ENCODE peak calls at places on chromosomes 16 and 17, in seven cellular contexts. L, X, B, J, C, S and D are unnamed samples.

GRCh38 chr17:5832886-5833285 is 237.3 kb upstream of the WSCD1 start:
- DNase-seq in B (no peak), C (no peak), L (peak), S (no peak), J (no peak), X (peak), D (no peak)

GRCh38 chr17:66431910-66432309 is 129.5 kb downstream of the PRKCA start:
- DNase-seq in X (no peak), S (no peak), C (no peak), B (no peak), J (no peak), L (peak), D (no peak)

GRCh38 chr17:2423271-2423670 is 22.4 kb upstream of the MNT start:
- DNase-seq in S (no peak), X (no peak), C (no peak), B (no peak), J (no peak), L (no peak), D (peak)

GRCh38 chr16:81873843-81874752 is 95.0 kb downstream of the PLCG2 start:
- DNase-seq in X (peak), B (peak), S (no peak), C (peak), J (peak), L (peak), D (peak)

GRCh38 chr17:60630352-60630751 is 30.4 kb downstream of the PPM1D start:
- DNase-seq in L (no peak), B (no peak), X (no peak), J (no peak), C (no peak), S (no peak), D (no peak)

GRCh38 chr17:51298508-51299371 is 38.4 kb downstream of the UTP18 start:
- DNase-seq in J (no peak), C (no peak), L (peak), X (peak), S (no peak), B (peak), D (no peak)

GRCh38 chr16:81570189-81570846 is 125.7 kb downstream of the CMIP start:
- DNase-seq in C (no peak), S (no peak), J (no peak), X (no peak), L (no peak), B (no peak), D (no peak)

GRCh38 chr16:53094013-53094630 is 39.3 kb downstream of the CHD9 start:
- DNase-seq in J (no peak), B (peak), C (no peak), L (no peak), S (peak), X (no peak), D (no peak)

GRCh38 chr16:58462997-58463891 is 36.7 kb upstream of the NDRG4 start:
- DNase-seq in B (no peak), L (no peak), C (no peak), X (peak), J (no peak), S (no peak), D (peak)

GRCh38 chr17:47776330-47777197 is 43.5 kb downstream of the TBX21 start:
- DNase-seq in X (peak), S (no peak), J (no peak), B (peak), L (peak), C (peak), D (peak)

GRCh38 chr17:7328840-7329359 is at the start of gene NEURL4:
- DNase-seq in L (peak), J (no peak), S (no peak), B (no peak), X (no peak), C (no peak), D (peak)

GRCh38 chr17:16912021-16912962 is 59.6 kb downstream of the TNFRSF13B start:
- DNase-seq in C (no peak), B (no peak), L (no peak), X (no peak), S (no peak), J (no peak), D (no peak)

GRCh38 chr16:79272141-79272577 is 328.4 kb downstream of the MAF start:
- DNase-seq in C (peak), J (peak), X (no peak), L (no peak), S (no peak), B (no peak), D (no peak)

GRCh38 chr17:80005360-80006338 is 30.0 kb downstream of the TBC1D16 start:
- DNase-seq in X (peak), L (peak), S (no peak), B (peak), C (no peak), J (peak), D (peak)

GRCh38 chr17:58333396-58334207 is 5.0 kb upstream of the TSPOAP1 start:
- DNase-seq in C (no peak), B (no peak), L (no peak), X (no peak), J (no peak), S (no peak), D (no peak)

GRCh38 chr16:82092711-82093110 is 57.7 kb downstream of the HSD17B2 start:
- DNase-seq in L (no peak), B (no peak), X (no peak), J (no peak), S (no peak), C (no peak), D (no peak)

GRCh38 chr17:3691539-3692166 is 4.3 kb downstream of the P2RX5 start:
- DNase-seq in B (no peak), S (no peak), J (no peak), C (no peak), X (no peak), L (no peak), D (peak)

GRCh38 chr16:56372013-56372634 is 53.2 kb downstream of the AMFR start:
- DNase-seq in C (no peak), X (no peak), L (no peak), J (no peak), B (no peak), S (no peak), D (no peak)

GRCh38 chr17:41777579-41778188 is 8.8 kb downstream of the JUP start:
- DNase-seq in C (no peak), B (peak), S (no peak), L (peak), J (no peak), X (no peak), D (peak)

GRCh38 chr16:88651276-88651988 is 579 bp upstream of the CYBA start:
- DNase-seq in C (peak), B (peak), S (peak), X (peak), J (peak), L (no peak), D (peak)

GRCh38 chr16:67943619-67944503 is at the start of gene LCAT:
- DNase-seq in X (peak), B (no peak), S (no peak), C (no peak), L (no peak), J (no peak), D (no peak)

GRCh38 chr16:14071576-14072271 is 605 bp downstream of the MRTFB start:
- DNase-seq in C (no peak), L (peak), X (peak), B (no peak), J (no peak), S (no peak), D (peak)

GRCh38 chr17:48561894-48562810 is 16.0 kb downstream of the HOXB4 start:
- DNase-seq in L (peak), C (no peak), J (no peak), B (no peak), S (peak), X (no peak), D (peak)

GRCh38 chr17:83154311-83155127 is 75.1 kb downstream of the METRNL start:
- DNase-seq in X (no peak), L (no peak), C (no peak), B (no peak), J (no peak), S (no peak), D (no peak)

GRCh38 chr16:27365142-27366089 is 36.6 kb upstream of the IL21R start:
- DNase-seq in B (peak), J (no peak), S (no peak), X (no peak), L (peak), C (no peak), D (no peak)

GRCh38 chr16:20798364-20798763 is 7.9 kb downstream of the ERI2 start:
- DNase-seq in C (no peak), S (no peak), J (no peak), X (no peak), L (peak), B (no peak), D (no peak)

GRCh38 chr17:1201132-1201702 is 21.4 kb upstream of the ABR start:
- DNase-seq in S (no peak), B (peak), C (no peak), L (no peak), X (no peak), J (peak), D (no peak)

GRCh38 chr17:55495239-55495638 is 16.0 kb downstream of the SMIM36 start:
- DNase-seq in C (no peak), X (no peak), B (no peak), L (no peak), J (no peak), S (no peak), D (no peak)

GRCh38 chr16:66342294-66342900 is 24.1 kb upstream of the CDH5 start:
- DNase-seq in X (peak), J (peak), L (peak), S (no peak), C (no peak), B (no peak), D (peak)

GRCh38 chr16:53766304-53767016 is 62.5 kb downstream of the FTO start:
- DNase-seq in C (no peak), S (no peak), B (no peak), J (no peak), X (no peak), L (peak), D (no peak)

GRCh38 chr16:89861648-89862047 is 11.7 kb upstream of the TCF25 start:
- DNase-seq in J (no peak), C (no peak), L (peak), X (no peak), S (no peak), B (no peak), D (no peak)